ENCODE peak calls at places on chromosome 14, in five cellular contexts. W is MV-4-11, S is PC-9, R is T-cell, H is hepatic stellate cell. O is an unnamed sample.

GRCh38 chr14:104342435-104343293 is 204.3 kb downstream of the KIF26A start:
- DNase-seq in W (no peak), S (no peak), R (no peak), H (no peak), O (no peak)

GRCh38 chr14:61671086-61671485 is 24.2 kb upstream of the HIF1A start:
- DNase-seq in H (no peak), W (no peak), S (no peak), R (peak), O (no peak)

GRCh38 chr14:69270795-69271708 is 11.1 kb downstream of the GALNT16 start:
- DNase-seq in S (no peak), W (no peak), H (no peak), R (no peak), O (no peak)

GRCh38 chr14:28756896-28757570 is 9.6 kb upstream of the FOXG1 start:
- DNase-seq in H (peak), W (no peak), S (no peak), R (no peak), O (no peak)

GRCh38 chr14:96852823-96853422 is 55.7 kb downstream of the VRK1 start:
- DNase-seq in S (no peak), H (peak), R (peak), W (peak), O (no peak)

GRCh38 chr14:22047105-22047504 is 373.5 kb upstream of the OR4E1 start:
- DNase-seq in H (no peak), S (no peak), R (peak), W (peak), O (peak)

GRCh38 chr14:40393143-40393542 is 960.9 kb upstream of the FBXO33 start:
- DNase-seq in W (no peak), H (no peak), R (no peak), S (no peak), O (no peak)

GRCh38 chr14:88667555-88668273 is 104.9 kb downstream of the ZC3H14 start:
- DNase-seq in W (peak), R (peak), H (peak), S (peak), O (peak)

GRCh38 chr14:70140614-70141013 is 48.1 kb downstream of the SLC8A3 start:
- DNase-seq in W (no peak), R (no peak), H (no peak), S (no peak), O (no peak)

GRCh38 chr14:75279153-75279738 is 618 bp downstream of the FOS start:
- DNase-seq in W (no peak), S (peak), H (no peak), R (peak), O (no peak)

GRCh38 chr14:60349663-60350365 is 100.8 kb downstream of the PPM1A start:
- DNase-seq in H (peak), S (no peak), W (peak), R (no peak), O (no peak)

GRCh38 chr14:50362791-50363733 is 33.6 kb downstream of the CDKL1 start:
- DNase-seq in H (no peak), S (no peak), R (no peak), W (peak), O (no peak)

GRCh38 chr14:56117765-56118610 is at the start of gene PELI2:
- DNase-seq in R (peak), W (peak), S (peak), H (peak), O (peak)

GRCh38 chr14:101315802-101316296 is 245.4 kb upstream of the DIO3 start:
- DNase-seq in H (no peak), S (peak), W (no peak), R (no peak), O (no peak)

GRCh38 chr14:60183724-60184596 is 18.8 kb upstream of the DHRS7 start:
- DNase-seq in W (peak), H (no peak), S (peak), R (peak), O (no peak)

GRCh38 chr14:105474478-105475268 is at the start of gene CRIP2:
- DNase-seq in S (no peak), W (no peak), R (no peak), H (peak), O (peak)

GRCh38 chr14:94334837-94335236 is 11.7 kb upstream of the SERPINA6 start:
- DNase-seq in S (no peak), H (no peak), R (no peak), W (no peak), O (no peak)

GRCh38 chr14:104697892-104698583 is 8.6 kb downstream of the INF2 start:
- DNase-seq in H (peak), R (no peak), W (no peak), S (no peak), O (no peak)